ENCODE peak calls at places on chromosomes 7 and 10, in six cellular contexts. O, A, P, Z, I and W are unnamed samples.

GRCh38 chr10:88028654-88029053 is 165.2 kb downstream of the PTEN start:
- DNase-seq in O (no peak), A (no peak), P (no peak), Z (no peak), I (no peak), W (no peak)

GRCh38 chr10:70546585-70546984 is 56.0 kb downstream of the PRF1 start:
- DNase-seq in O (no peak), A (no peak), P (no peak), Z (no peak), I (no peak), W (no peak)

GRCh38 chr10:110355922-110356627 is 51.4 kb upstream of the SMNDC1 start:
- DNase-seq in O (no peak), A (no peak), P (no peak), Z (no peak), I (no peak), W (no peak)

GRCh38 chr7:38660427-38661099 is 29.4 kb upstream of the AMPH start:
- DNase-seq in O (peak; percentile 54), A (no peak), P (no peak), Z (peak; percentile 32), I (peak; percentile 56), W (no peak)

GRCh38 chr7:2539031-2540028 is 16.0 kb downstream of the BRAT1 start:
- DNase-seq in O (no peak), A (peak; percentile 64), P (no peak), Z (no peak), I (no peak), W (no peak)

GRCh38 chr10:11411926-11412545 is 199.4 kb downstream of the USP6NL start:
- DNase-seq in O (no peak), A (no peak), P (no peak), Z (no peak), I (no peak), W (no peak)

GRCh38 chr10:131822013-131822693 is 78.7 kb upstream of the PPP2R2D start:
- DNase-seq in O (no peak), A (peak; percentile 39), P (no peak), Z (no peak), I (no peak), W (no peak)

GRCh38 chr7:111390000-111390399 is 172.3 kb downstream of the IMMP2L start:
- DNase-seq in O (no peak), A (peak; percentile 42), P (no peak), Z (no peak), I (no peak), W (no peak)

GRCh38 chr10:44293842-44294241 is 91.1 kb downstream of the CXCL12 start:
- DNase-seq in O (no peak), A (no peak), P (peak; percentile 60), Z (no peak), I (peak; percentile 92), W (peak; percentile 52)

GRCh38 chr10:125203186-125203800 is 42.9 kb upstream of the CTBP2 start:
- DNase-seq in O (no peak), A (no peak), P (no peak), Z (no peak), I (no peak), W (no peak)

GRCh38 chr7:127769696-127770400 is 117.9 kb downstream of the SND1 start:
- DNase-seq in O (no peak), A (no peak), P (no peak), Z (no peak), I (peak; percentile 58), W (no peak)

GRCh38 chr7:81478664-81479063 is 291.2 kb downstream of the HGF start:
- DNase-seq in O (no peak), A (no peak), P (no peak), Z (no peak), I (peak; percentile 18), W (no peak)

GRCh38 chr7:140375323-140375722 is 23.0 kb downstream of the SLC37A3 start:
- DNase-seq in O (no peak), A (no peak), P (no peak), Z (no peak), I (no peak), W (no peak)

GRCh38 chr7:71787513-71787912 is 624.6 kb downstream of the CALN1 start:
- DNase-seq in O (peak; percentile 32), A (no peak), P (no peak), Z (no peak), I (no peak), W (no peak)

GRCh38 chr7:19970514-19970913 is 197.1 kb upstream of the TMEM196 start:
- DNase-seq in O (no peak), A (no peak), P (no peak), Z (no peak), I (no peak), W (no peak)

GRCh38 chr7:2632717-2633537 is 1.1 kb downstream of the TTYH3 start:
- DNase-seq in O (peak; percentile 63), A (peak; percentile 81), P (peak; percentile 63), Z (no peak), I (peak; percentile 69), W (peak; percentile 31)

GRCh38 chr10:98242823-98243222 is 25.2 kb downstream of the LOXL4 start:
- DNase-seq in O (peak; percentile 19), A (no peak), P (no peak), Z (peak; percentile 35), I (peak; percentile 56), W (no peak)

GRCh38 chr10:105691811-105692210 is 1050.7 kb downstream of the SORCS3 start:
- DNase-seq in O (peak; percentile 13), A (no peak), P (no peak), Z (peak; percentile 22), I (no peak), W (no peak)

GRCh38 chr10:128990986-128991385 is 476.1 kb upstream of the MGMT start:
- DNase-seq in O (no peak), A (no peak), P (no peak), Z (no peak), I (no peak), W (no peak)

GRCh38 chr10:29120216-29120615 is 168.7 kb upstream of the LYZL1 start:
- DNase-seq in O (peak; percentile 77), A (no peak), P (no peak), Z (peak; percentile 50), I (peak; percentile 89), W (peak; percentile 33)

GRCh38 chr7:150787321-150788281 is 12.6 kb downstream of the TMEM176B start:
- DNase-seq in O (no peak), A (no peak), P (no peak), Z (no peak), I (no peak), W (no peak)

GRCh38 chr10:77905086-77905735 is 21.3 kb downstream of the DLG5 start:
- DNase-seq in O (no peak), A (no peak), P (no peak), Z (no peak), I (no peak), W (no peak)

GRCh38 chr7:14924398-14924797 is 21.8 kb upstream of the DGKB start:
- DNase-seq in O (no peak), A (no peak), P (no peak), Z (no peak), I (no peak), W (no peak)

GRCh38 chr7:121473645-121474300 is 77.7 kb upstream of the FAM3C start:
- DNase-seq in O (no peak), A (no peak), P (no peak), Z (no peak), I (no peak), W (no peak)

DNA sequence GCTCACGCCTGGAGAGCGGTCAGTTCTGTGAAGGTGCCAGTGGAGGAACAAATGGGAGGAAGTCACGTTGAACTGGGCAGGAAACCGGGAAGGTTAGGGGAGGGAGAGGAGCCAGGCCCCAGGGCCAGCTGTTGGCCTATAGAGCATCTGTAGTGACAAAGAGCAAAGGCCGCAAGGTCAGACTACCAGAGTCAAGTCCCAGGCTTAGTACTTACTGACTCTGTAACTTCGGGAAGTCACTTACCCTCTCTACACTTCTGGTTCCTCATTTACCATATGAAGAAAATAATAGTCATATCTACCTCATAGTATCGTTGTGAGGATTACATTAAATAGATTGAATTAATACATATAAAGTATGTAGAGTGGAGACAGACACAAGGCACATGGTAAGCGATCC is 101.8 kb upstream of the FZD1 start:
- DNase-seq in O (no peak), A (no peak), P (no peak), Z (no peak), I (no peak), W (no peak)
- H3K4me3 ChIP-seq in O (no peak overlapping the region), A (no peak overlapping the region), P (no peak overlapping the region), Z (no peak overlapping the region), I (no peak overlapping the region), W (no peak overlapping the region)

DNA sequence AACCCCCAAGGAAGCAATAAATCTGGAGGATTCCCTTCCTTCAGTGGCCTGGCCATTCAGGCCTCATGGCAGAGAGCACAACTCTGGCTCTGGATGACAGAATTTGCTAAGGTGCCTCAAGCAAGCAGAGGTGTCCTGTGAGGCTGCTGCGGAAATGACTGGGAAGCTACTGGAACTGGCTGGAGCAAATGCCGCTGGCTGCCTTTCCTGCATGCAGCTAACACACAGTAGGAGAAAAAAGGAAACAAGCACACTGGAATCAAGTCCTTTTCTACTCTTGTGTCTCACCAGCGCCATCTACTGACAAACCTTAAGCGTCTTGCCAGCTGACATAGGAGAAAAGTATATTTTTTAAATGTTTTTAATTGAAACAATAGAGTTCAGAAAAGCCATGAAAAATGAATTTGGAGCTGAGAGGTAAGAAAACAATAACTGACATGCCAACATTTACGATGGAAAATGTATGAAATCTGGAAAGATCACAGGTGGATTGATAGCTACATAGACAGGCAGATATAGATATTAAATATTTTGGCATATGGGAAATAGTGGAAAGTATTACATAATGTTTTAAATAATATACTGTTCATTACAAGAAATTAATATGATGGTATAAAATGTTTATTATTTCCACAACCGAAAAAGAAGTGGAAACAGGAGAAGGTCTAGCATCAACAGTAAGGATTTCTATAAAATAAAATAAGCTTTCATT is 951.6 kb downstream of the ANKRD7 start:
- DNase-seq in O (peak; percentile 78), A (no peak), P (no peak), Z (peak; percentile 54), I (peak; percentile 42), W (no peak)
- TF ChIP-seq CTCF in O (peak; percentile 67), A (peak; percentile 62), P (peak; percentile 61), Z (peak; percentile 83), I (peak; percentile 52), W (peak; percentile 18)

DNA sequence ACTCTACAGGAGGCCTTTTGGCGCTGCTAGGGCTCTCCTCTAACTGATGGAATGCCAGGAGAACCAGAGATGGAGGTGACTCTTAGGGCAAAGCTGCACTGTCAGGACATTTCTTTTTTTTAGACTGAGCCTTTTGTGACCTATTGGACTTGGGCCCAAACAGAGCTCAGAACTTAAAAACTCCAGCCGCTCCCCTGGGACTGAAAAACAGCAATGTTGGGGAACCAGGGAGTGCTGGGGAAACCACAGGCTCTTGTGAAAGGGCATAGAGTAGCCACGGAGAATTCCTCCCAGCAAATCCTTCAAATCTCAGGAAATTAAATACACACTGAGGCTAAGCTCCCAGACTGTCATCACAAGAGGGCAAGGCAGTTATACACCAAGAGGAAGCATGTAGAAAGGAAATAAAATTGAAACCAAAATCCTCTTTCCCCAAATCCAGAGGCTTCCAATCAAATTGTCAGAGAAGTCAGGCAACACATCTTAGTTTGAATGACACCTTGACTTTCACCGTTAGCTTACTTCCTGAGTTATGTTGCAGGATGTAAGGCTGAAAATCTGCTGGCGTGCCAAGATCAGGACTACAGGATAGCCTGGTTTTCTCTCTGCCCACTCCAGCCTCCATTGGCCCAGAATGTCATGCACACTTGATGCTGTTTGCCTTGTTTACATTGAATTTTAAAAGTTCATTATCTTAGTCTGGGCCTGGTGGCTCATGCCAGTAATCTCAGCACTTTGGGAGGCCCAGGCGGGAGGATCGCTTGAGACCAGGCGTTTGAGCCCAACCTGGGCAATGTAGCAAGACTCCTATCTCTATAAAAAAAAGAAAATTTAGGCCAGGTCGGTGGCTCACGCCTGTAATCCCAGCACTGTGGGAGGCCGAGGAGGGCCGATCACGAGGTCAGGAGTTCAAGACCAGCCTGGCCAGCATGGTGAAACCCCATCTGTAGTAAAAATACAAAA is 2.5 kb upstream of the RFC2 start:
- DNase-seq in O (no peak), A (no peak), P (no peak), Z (peak; percentile 87), I (peak; percentile 59), W (peak; percentile 88)
- H3K4me3 ChIP-seq in O (no peak overlapping the region), A (no peak overlapping the region), P (no peak overlapping the region), Z (no peak overlapping the region), I (no peak overlapping the region), W (no peak overlapping the region)

GRCh38 chr7:732094-732541 is 5.0 kb upstream of the PRKAR1B start:
- DNase-seq in O (peak; percentile 47), A (peak; percentile 76), P (peak; percentile 51), Z (no peak), I (no peak), W (no peak)
- TF ChIP-seq CTCF in O (no peak), A (peak; percentile 62), P (peak; percentile 67), Z (no peak), I (no peak), W (peak; percentile 4)